ENCODE peak calls at places on chromosomes 2 and 18, in six cellular contexts. One of them, this sample, is unnamed.

GRCh38 chr2:189762551-189763298 is at the start of gene OSGEPL1:
- DNase-seq in lung: peak
- DNase-seq in HT1080: peak
- DNase-seq in lower lobe of right lung: peak
- DNase-seq in hepatocyte: peak
- DNase-seq in cardiac fibroblast: peak
- DNase-seq in this sample: peak

GRCh38 chr18:79769698-79770500 is 27.8 kb upstream of the KCNG2 start:
- DNase-seq in hepatocyte: no peak
- DNase-seq in HT1080: no peak
- DNase-seq in lung: no peak
- DNase-seq in lower lobe of right lung: no peak
- DNase-seq in cardiac fibroblast: no peak
- DNase-seq in this sample: no peak

GRCh38 chr2:150472122-150472899 is 15.2 kb downstream of the RND3 start:
- DNase-seq in HT1080: peak
- DNase-seq in lung: peak
- DNase-seq in cardiac fibroblast: peak
- DNase-seq in lower lobe of right lung: peak
- DNase-seq in hepatocyte: peak
- DNase-seq in this sample: no peak

GRCh38 chr2:181457121-181457740 is at the start of gene ITGA4:
- DNase-seq in HT1080: peak
- DNase-seq in cardiac fibroblast: peak
- DNase-seq in lower lobe of right lung: peak
- DNase-seq in hepatocyte: peak
- DNase-seq in lung: peak
- DNase-seq in this sample: peak

GRCh38 chr18:10877974-10878373 is 271.4 kb downstream of the PIEZO2 start:
- DNase-seq in hepatocyte: no peak
- DNase-seq in lower lobe of right lung: no peak
- DNase-seq in HT1080: no peak
- DNase-seq in lung: no peak
- DNase-seq in cardiac fibroblast: no peak
- DNase-seq in this sample: no peak

GRCh38 chr2:217331577-217332139 is 471.8 kb upstream of the TNP1 start:
- DNase-seq in HT1080: peak
- DNase-seq in lower lobe of right lung: no peak
- DNase-seq in cardiac fibroblast: peak
- DNase-seq in lung: peak
- DNase-seq in hepatocyte: peak
- DNase-seq in this sample: no peak

GRCh38 chr18:34862561-34862960 is 152.5 kb downstream of the DTNA start:
- DNase-seq in lung: no peak
- DNase-seq in lower lobe of right lung: no peak
- DNase-seq in HT1080: no peak
- DNase-seq in hepatocyte: no peak
- DNase-seq in cardiac fibroblast: no peak
- DNase-seq in this sample: no peak

GRCh38 chr2:30503007-30503691 is 56.1 kb downstream of the LCLAT1 start:
- DNase-seq in lung: no peak
- DNase-seq in hepatocyte: no peak
- DNase-seq in HT1080: no peak
- DNase-seq in lower lobe of right lung: no peak
- DNase-seq in cardiac fibroblast: peak
- DNase-seq in this sample: no peak

GRCh38 chr2:44802409-44803099 is 138.9 kb upstream of the SIX3 start:
- DNase-seq in cardiac fibroblast: no peak
- DNase-seq in lower lobe of right lung: no peak
- DNase-seq in HT1080: no peak
- DNase-seq in lung: no peak
- DNase-seq in hepatocyte: no peak
- DNase-seq in this sample: no peak

This sample was measured in GM10248.